ENCODE peak calls at places on chromosomes 11 and 22, in nine cellular contexts. Z, R, S, D, F, I, A, N and Y are unnamed samples. For H3K36me3, the result is how much of the 10 kb centered on the place peaks cover.

GRCh38 chr11:30914143-30914762 is 328.1 kb upstream of the MPPED2 start:
- DNase-seq in A (peak), S (peak), F (peak), Z (peak), R (no peak), I (peak), D (peak), N (peak), Y (peak)

GRCh38 chr11:11347583-11347982 is 5.5 kb downstream of the CSNK2A3 start:
- DNase-seq in A (no peak), N (no peak), R (no peak), D (no peak), Z (no peak), F (peak), S (no peak), I (no peak), Y (no peak)

GRCh38 chr11:78993800-78994430 is 419.3 kb upstream of the NARS2 start:
- DNase-seq in Z (no peak), F (no peak), D (no peak), I (no peak), A (no peak), N (no peak), R (no peak), S (no peak), Y (no peak)

GRCh38 chr11:7060828-7061227 is 28.0 kb upstream of the RBMXL2 start:
- DNase-seq in I (no peak), D (no peak), R (peak), S (peak), A (no peak), F (no peak), Z (no peak), N (no peak), Y (peak)

GRCh38 chr22:30837531-30837930 is 131.0 kb downstream of the MORC2 start:
- DNase-seq in N (no peak), D (no peak), A (no peak), S (no peak), I (no peak), F (no peak), R (no peak), Z (no peak), Y (no peak)

GRCh38 chr11:460331-461199 is 10.5 kb downstream of the PTDSS2 start:
- DNase-seq in S (peak), N (peak), R (peak), A (no peak), F (no peak), D (no peak), I (peak), Z (no peak), Y (no peak)

GRCh38 chr11:107017433-107018227 is 646 bp downstream of the GUCY1A2 start:
- DNase-seq in A (peak), D (no peak), S (peak), I (peak), Z (peak), N (no peak), F (peak), R (no peak), Y (no peak)

GRCh38 chr11:3229673-3230630 is 2.3 kb downstream of the MRGPRE start:
- DNase-seq in S (no peak), R (no peak), D (no peak), N (no peak), A (no peak), F (no peak), I (no peak), Z (no peak), Y (no peak)

GRCh38 chr11:18371279-18371678 is 23.1 kb upstream of the LDHA start:
- DNase-seq in A (no peak), S (peak), F (no peak), Z (no peak), I (peak), R (no peak), D (no peak), N (no peak), Y (no peak)

GRCh38 chr11:24457985-24458384 is 38.9 kb upstream of the LUZP2 start:
- DNase-seq in A (no peak), S (no peak), I (no peak), D (no peak), R (no peak), F (no peak), Z (no peak), N (no peak), Y (no peak)

GRCh38 chr11:46003647-46004046 is 81.2 kb downstream of the LARGE2 start:
- DNase-seq in S (no peak), F (no peak), D (no peak), N (no peak), A (no peak), Z (no peak), I (no peak), R (no peak), Y (no peak)

GRCh38 chr11:129391350-129391749 is 15.7 kb downstream of the BARX2 start:
- DNase-seq in F (no peak), S (no peak), N (no peak), I (no peak), D (no peak), R (no peak), A (no peak), Z (no peak), Y (no peak)

GRCh38 chr11:122162095-122162494 is 46.1 kb upstream of the BLID start:
- DNase-seq in S (no peak), A (no peak), F (no peak), Z (no peak), N (no peak), D (no peak), R (no peak), I (no peak), Y (peak)

GRCh38 chr22:22887621-22888503 is at the start of gene IGLL5:
- DNase-seq in A (no peak), Z (no peak), S (no peak), N (no peak), R (no peak), I (no peak), D (peak), F (no peak), Y (no peak)

GRCh38 chr22:20429254-20430100 is 8.1 kb downstream of the SCARF2 start:
- DNase-seq in S (no peak), Z (peak), N (peak), F (no peak), A (peak), R (no peak), I (peak), D (peak), Y (peak)

GRCh38 chr11:132898676-132899075 is 633.6 kb downstream of the OPCML start:
- DNase-seq in N (no peak), Z (no peak), F (no peak), S (no peak), I (no peak), D (no peak), A (no peak), R (no peak), Y (no peak)

GRCh38 chr22:44824271-44824670 is 71.9 kb downstream of the ARHGAP8 start:
- DNase-seq in F (no peak), S (no peak), R (no peak), Z (no peak), D (no peak), N (no peak), A (no peak), I (no peak), Y (no peak)

GRCh38 chr11:78796956-78797355 is 222.3 kb upstream of the NARS2 start:
- DNase-seq in D (no peak), A (peak), N (no peak), S (peak), I (no peak), F (no peak), Z (peak), R (peak), Y (peak)

GRCh38 chr22:31615940-31616314 is 46.1 kb downstream of the PISD start:
- DNase-seq in S (no peak), N (no peak), R (no peak), A (no peak), F (no peak), D (no peak), I (no peak), Z (no peak), Y (no peak)

GRCh38 chr11:43548921-43549320 is 131.6 kb upstream of the HSD17B12 start:
- DNase-seq in I (no peak), A (no peak), R (no peak), N (no peak), D (no peak), Z (no peak), S (no peak), F (no peak), Y (no peak)

GRCh38 chr22:27416553-27417427 is 384.8 kb downstream of the MN1 start:
- DNase-seq in S (peak), I (no peak), F (no peak), D (no peak), N (no peak), A (no peak), Z (peak), R (peak), Y (peak)

GRCh38 chr22:23181763-23182288 is 1.5 kb downstream of the BCR start:
- DNase-seq in D (no peak), Z (no peak), N (no peak), F (no peak), R (no peak), I (peak), A (no peak), S (no peak), Y (no peak)

GRCh38 chr22:37196539-37197450 is 8.7 kb upstream of the C1QTNF6 start:
- DNase-seq in S (peak), A (peak), D (peak), Z (peak), R (peak), N (no peak), I (no peak), F (peak), Y (peak)

GRCh38 chr11:95483339-95483738 is 252.3 kb upstream of the SESN3 start:
- DNase-seq in Z (no peak), I (no peak), D (no peak), A (no peak), N (no peak), F (no peak), R (no peak), S (no peak), Y (no peak)

GRCh38 chr11:102559839-102560238 is 29.3 kb upstream of the MMP7 start:
- DNase-seq in I (no peak), F (no peak), S (no peak), R (no peak), N (no peak), A (no peak), D (no peak), Z (no peak), Y (no peak)

GRCh38 chr11:102564110-102564509 is 33.6 kb upstream of the MMP7 start:
- DNase-seq in N (no peak), F (no peak), D (no peak), A (no peak), R (peak), Z (no peak), I (peak), S (peak), Y (peak)

GRCh38 chr11:102561636-102562035 is 31.1 kb upstream of the MMP7 start:
- DNase-seq in S (no peak), D (no peak), F (no peak), I (no peak), R (no peak), Z (no peak), N (no peak), A (no peak), Y (no peak)

GRCh38 chr11:102555091-102555490 is 24.5 kb upstream of the MMP7 start:
- DNase-seq in S (no peak), F (no peak), Z (no peak), R (no peak), A (no peak), N (no peak), D (no peak), I (no peak), Y (no peak)

GRCh38 chr11:102560555-102561011 is 30.0 kb upstream of the MMP7 start:
- DNase-seq in A (no peak), D (peak), Z (no peak), R (no peak), S (peak), N (peak), F (no peak), I (no peak), Y (peak)
- H3K4me3 ChIP-seq in A (peak), D (peak), Z (no peak), R (no peak), S (peak), N (no peak), F (peak), I (no peak), Y (no peak)

GRCh38 chr11:8383227-8383626 is 119.5 kb upstream of the LMO1 start:
- DNase-seq in A (no peak), F (no peak), R (no peak), D (no peak), S (no peak), N (no peak), Z (no peak), I (no peak), Y (no peak)

GRCh38 chr11:8386134-8386864 is 122.6 kb upstream of the LMO1 start:
- DNase-seq in A (no peak), D (no peak), S (no peak), N (no peak), Z (no peak), I (no peak), F (no peak), R (no peak), Y (no peak)

GRCh38 chr11:8383627-8384026 is 119.9 kb upstream of the LMO1 start:
- DNase-seq in N (no peak), R (no peak), A (no peak), F (no peak), I (no peak), D (no peak), S (no peak), Z (no peak), Y (no peak)

GRCh38 chr11:8382436-8383053 is 118.9 kb upstream of the LMO1 start:
- DNase-seq in F (no peak), N (no peak), D (no peak), S (peak), A (no peak), R (no peak), Z (no peak), I (no peak), Y (peak)

DNA sequence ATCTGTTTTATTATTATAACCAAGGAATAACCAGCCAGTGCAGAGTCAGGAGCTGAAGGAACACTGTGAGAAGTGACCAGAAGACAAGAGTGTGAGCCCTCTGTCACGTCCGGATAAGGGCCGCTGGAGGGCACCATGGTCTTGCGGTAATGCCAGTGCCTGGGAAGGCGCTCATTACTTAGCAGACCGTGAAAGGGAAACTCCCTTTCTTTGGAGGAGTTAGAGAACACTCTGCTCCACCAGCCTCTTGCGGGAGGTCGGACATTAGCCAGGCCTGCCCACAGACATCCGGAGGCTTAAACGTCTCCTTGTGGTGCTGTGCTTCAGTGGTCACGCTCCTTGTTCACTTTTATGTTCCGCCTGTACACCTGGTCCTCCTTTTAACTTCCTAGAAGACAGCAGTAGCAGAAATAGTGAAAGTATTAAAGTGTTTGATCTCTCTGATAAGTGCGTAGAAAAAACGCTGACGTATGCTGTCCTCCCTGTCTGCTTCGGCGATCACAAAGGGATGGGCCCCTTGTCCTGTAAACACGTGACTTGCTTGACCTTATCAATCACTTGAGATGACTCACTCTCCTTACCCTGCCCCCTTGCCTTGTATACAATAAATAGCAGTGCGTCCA is 120.6 kb upstream of the LMO1 start:
- DNase-seq in I (peak), A (peak), S (peak), F (peak), D (peak), Z (peak), N (no peak), R (no peak), Y (peak)
- TF ChIP-seq CTCF in I (peak), A (no peak), S (no peak), F (peak), D (peak), Z (peak), N (no peak), R (peak), Y (peak)

GRCh38 chr11:103587951-103588788 is 448.3 kb upstream of the DDI1 start:
- DNase-seq in N (no peak), Z (no peak), A (no peak), S (peak), F (no peak), I (no peak), D (no peak), R (peak), Y (peak)

GRCh38 chr11:103586756-103587155 is 449.7 kb upstream of the DDI1 start:
- DNase-seq in A (no peak), I (no peak), R (peak), S (peak), N (no peak), Z (no peak), D (no peak), F (no peak), Y (peak)

GRCh38 chr11:103585401-103585800 is 451.0 kb upstream of the DDI1 start:
- DNase-seq in F (no peak), N (no peak), R (no peak), A (no peak), D (no peak), S (no peak), Z (no peak), I (no peak), Y (no peak)

GRCh38 chr11:103584021-103584420 is 452.4 kb upstream of the DDI1 start:
- DNase-seq in D (no peak), N (no peak), Z (no peak), I (no peak), F (no peak), S (no peak), A (no peak), R (no peak), Y (no peak)

GRCh38 chr11:103585911-103586310 is 450.5 kb upstream of the DDI1 start:
- DNase-seq in Z (no peak), F (no peak), N (no peak), S (no peak), I (no peak), D (no peak), R (no peak), A (no peak), Y (no peak)
- H3K36me3 ChIP-seq in Z (under half), F (under half), N (under half), S (under half), I (under half), D (under half), R (under half), A (under half), Y (under half)

GRCh38 chr22:39527481-39527961 is 5.0 kb downstream of the RPS19BP1 start:
- DNase-seq in F (no peak), D (peak), R (peak), N (peak), Z (peak), I (no peak), S (no peak), A (peak), Y (peak)

GRCh38 chr22:39529487-39529851 is 3.1 kb downstream of the RPS19BP1 start:
- DNase-seq in N (no peak), Z (no peak), D (no peak), A (no peak), R (no peak), F (no peak), I (no peak), S (no peak), Y (no peak)

GRCh38 chr22:39526736-39527171 is 5.8 kb downstream of the RPS19BP1 start:
- DNase-seq in A (no peak), Z (no peak), N (peak), D (no peak), I (no peak), R (peak), F (no peak), S (no peak), Y (no peak)

GRCh38 chr22:39528681-39529486 is 3.7 kb downstream of the RPS19BP1 start:
- DNase-seq in A (peak), R (peak), F (peak), D (peak), Z (peak), S (peak), I (peak), N (peak), Y (peak)

DNA sequence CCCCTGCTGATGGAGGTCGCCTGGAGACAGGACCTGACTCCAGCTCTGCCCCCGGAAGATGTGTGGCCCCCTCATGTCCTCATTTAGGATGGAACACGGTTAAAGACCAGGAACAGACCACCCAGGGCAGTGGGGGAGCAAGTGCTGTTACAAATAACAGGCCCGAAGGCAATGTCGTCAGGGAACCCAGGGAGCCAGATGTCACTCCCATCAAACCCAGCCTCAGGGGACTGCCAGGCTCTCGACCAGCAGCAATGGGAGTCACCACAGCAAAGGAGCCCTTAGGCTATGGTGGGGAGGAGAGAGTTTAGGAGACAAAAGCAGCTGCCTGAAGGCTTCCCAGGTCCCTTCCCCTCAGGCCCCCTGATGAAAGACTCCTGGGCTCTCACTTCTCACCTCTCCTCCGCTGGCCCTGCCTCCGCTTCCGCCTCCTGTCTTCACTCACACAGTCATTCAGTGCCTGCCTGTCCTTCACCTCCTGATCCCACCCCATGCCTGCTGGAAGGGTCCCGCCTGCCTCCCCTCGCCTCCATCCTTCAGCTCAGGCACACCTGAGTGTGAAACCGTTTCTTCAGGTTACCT is 4.4 kb downstream of the RPS19BP1 start:
- DNase-seq in D (peak), N (peak), I (no peak), F (no peak), A (no peak), S (no peak), Z (no peak), R (no peak), Y (no peak)
- H3K4me3 ChIP-seq in D (peak), N (peak), I (no peak), F (no peak), A (no peak), S (no peak), Z (no peak), R (no peak), Y (no peak)

GRCh38 chr11:75072582-75072981 is 24.1 kb downstream of the OR2AT4 start:
- DNase-seq in I (no peak), F (no peak), A (no peak), S (no peak), R (no peak), N (no peak), Z (no peak), D (no peak), Y (no peak)

GRCh38 chr11:75069473-75069872 is 27.2 kb downstream of the OR2AT4 start:
- DNase-seq in S (no peak), Z (no peak), A (no peak), N (no peak), I (no peak), F (no peak), D (no peak), R (no peak), Y (no peak)

GRCh38 chr11:75078233-75078632 is 18.4 kb downstream of the OR2AT4 start:
- DNase-seq in Z (no peak), F (no peak), R (peak), S (peak), A (no peak), D (no peak), N (no peak), I (no peak), Y (no peak)

GRCh38 chr11:75077316-75077715 is 19.4 kb downstream of the OR2AT4 start:
- DNase-seq in A (no peak), F (no peak), N (no peak), D (no peak), Z (no peak), S (no peak), R (no peak), I (no peak), Y (peak)

DNA sequence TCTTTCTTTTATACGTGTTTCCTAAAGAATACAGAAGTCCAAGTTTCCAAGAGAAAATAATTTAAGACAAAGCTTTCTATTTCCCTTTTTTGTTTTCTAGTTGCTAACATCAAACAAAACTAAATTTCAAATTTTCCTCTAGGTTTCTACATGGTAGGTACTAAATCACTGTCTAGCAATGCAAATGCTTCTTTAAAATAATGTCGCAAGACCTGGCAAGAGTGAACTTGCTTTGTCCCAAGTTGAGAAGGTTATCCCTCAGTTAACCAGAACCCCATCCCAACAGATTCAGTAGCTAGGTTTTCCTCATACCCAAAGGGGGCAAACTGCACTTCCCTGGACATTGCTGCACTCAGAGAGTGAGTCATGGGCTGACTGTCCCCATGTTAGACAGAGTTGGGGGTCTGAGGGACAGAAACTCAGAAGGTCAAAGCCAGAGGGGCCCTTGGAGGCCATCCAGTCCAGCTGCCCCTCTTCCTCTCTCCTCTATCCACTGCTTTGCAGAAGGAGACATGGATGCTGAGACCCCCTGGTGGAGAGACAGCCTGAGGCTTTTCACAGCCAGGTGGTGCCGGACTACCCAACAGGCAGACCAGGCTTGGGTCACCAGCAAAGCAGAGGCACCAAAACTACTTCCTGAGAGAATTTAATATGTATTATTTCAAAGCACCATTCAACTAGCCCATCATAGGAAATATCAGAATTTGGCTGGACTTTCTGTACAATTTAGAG is 23.1 kb downstream of the OR2AT4 start:
- DNase-seq in N (no peak), S (no peak), A (no peak), D (no peak), R (no peak), Z (no peak), F (no peak), I (peak), Y (peak)
- TF ChIP-seq CTCF in N (no peak), S (no peak), A (no peak), D (no peak), R (no peak), Z (no peak), F (no peak), I (peak), Y (no peak)

GRCh38 chr22:35418726-35419125 is 18.8 kb downstream of the MCM5 start:
- DNase-seq in Z (no peak), I (no peak), N (no peak), S (no peak), F (no peak), A (no peak), D (no peak), R (no peak), Y (no peak)
- H3K36me3 ChIP-seq in Z (under half), I (half or more), N (half or more), S (under half), F (under half), A (under half), D (under half), R (under half), Y (under half)